ENCODE peak calls at places on chromosomes 13 and 19, in four cellular contexts. N, U, C and S are unnamed samples.

GRCh38 chr13:36736119-36736726 is 62.4 kb downstream of the SERTM1 start:
- DNase-seq in C (no peak), N (peak; percentile 62), U (peak; percentile 80), S (peak; percentile 56)

GRCh38 chr19:1260749-1261511 is 8.2 kb upstream of the CIRBP start:
- DNase-seq in U (peak; percentile 99), C (peak; percentile 97), N (peak; percentile 96), S (peak; percentile 97)

GRCh38 chr19:55857149-55857548 is 20.8 kb downstream of the NLRP4 start:
- DNase-seq in U (no peak), N (no peak), C (no peak), S (no peak)

GRCh38 chr13:97199451-97199850 is 22.7 kb upstream of the MBNL2 start:
- DNase-seq in N (no peak), C (no peak), U (peak; percentile 94), S (no peak)

GRCh38 chr19:10419200-10419645 is 1.1 kb upstream of the PDE4A start:
- DNase-seq in U (no peak), N (no peak), C (no peak), S (no peak)

GRCh38 chr13:73341748-73342147 is 282.9 kb downstream of the KLF5 start:
- DNase-seq in U (peak; percentile 71), C (peak; percentile 30), N (peak; percentile 44), S (peak; percentile 62)

GRCh38 chr13:90293793-90294361 is 1053.6 kb upstream of the MIR17HG start:
- DNase-seq in U (no peak), N (no peak), C (no peak), S (no peak)

GRCh38 chr19:16336571-16336970 is 11.9 kb downstream of the KLF2 start:
- DNase-seq in C (no peak), U (no peak), N (peak; percentile 65), S (no peak)

DNA sequence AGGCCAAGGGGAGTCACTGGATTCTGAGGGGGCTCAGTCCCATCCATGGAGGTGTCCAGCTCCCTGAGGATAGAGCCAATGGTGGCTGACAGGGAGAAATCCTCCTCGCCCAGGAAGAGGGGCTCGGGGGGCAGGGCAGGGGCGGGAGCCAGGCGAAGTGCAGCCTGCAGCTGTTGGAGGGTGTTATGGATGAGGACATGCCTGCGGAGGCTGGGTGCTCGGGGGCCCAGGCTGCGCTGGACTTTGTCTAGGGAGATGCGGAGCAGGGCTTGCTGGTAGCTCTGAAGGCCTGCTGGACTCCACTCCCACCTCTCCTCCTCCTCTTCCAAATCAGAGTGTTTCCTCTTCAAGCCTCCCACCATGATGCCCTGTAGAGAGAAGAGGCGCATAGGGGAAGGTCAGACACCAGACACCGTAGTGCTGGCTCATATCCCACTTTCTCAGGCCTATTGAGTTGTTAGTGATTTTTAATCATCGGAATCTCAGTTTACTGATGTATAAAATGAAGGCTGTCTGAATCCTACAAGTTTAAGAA is 2.3 kb downstream of the SERTAD3 start:
- DNase-seq in C (no peak), U (no peak), N (no peak), S (no peak)
- H3K4ac ChIP-seq in C (no peak overlapping the region), U (peak overlapping the region; percentile 53), N (no peak overlapping the region), S (no peak overlapping the region)

GRCh38 chr19:50314724-50315700 is 14.2 kb downstream of the KCNC3 start:
- DNase-seq in N (no peak), C (peak; percentile 69), U (no peak), S (no peak)
- H3K4ac ChIP-seq in N (no peak overlapping the region), C (no peak overlapping the region), U (no peak overlapping the region), S (no peak overlapping the region)

GRCh38 chr19:8576273-8576993 is 809 bp downstream of the MYO1F start:
- DNase-seq in U (peak; percentile 15), C (no peak), N (no peak), S (no peak)
- H3K4ac ChIP-seq in U (no peak overlapping the region), C (no peak overlapping the region), N (no peak overlapping the region), S (no peak overlapping the region)

DNA sequence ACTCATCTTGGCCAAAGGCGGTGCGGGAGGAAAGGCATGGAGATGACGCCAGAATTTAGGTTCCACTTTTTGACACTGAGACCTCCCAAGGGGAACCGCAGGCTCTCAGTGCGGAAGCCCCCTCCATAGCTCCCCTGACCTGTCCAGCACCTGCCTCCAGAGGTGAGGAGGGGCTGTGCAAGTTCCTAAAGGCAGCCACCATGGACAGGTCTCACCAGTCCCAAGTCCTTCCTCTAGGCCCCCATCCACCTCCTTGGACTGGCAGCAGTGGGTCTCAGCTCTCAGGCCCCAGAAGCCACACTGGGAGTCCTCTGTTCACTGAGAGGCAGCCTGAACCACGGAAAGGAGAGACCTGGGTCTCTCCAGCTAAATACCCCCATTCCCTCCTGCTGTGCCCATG is 31.6 kb upstream of the TSHZ3 start:
- DNase-seq in C (no peak), U (no peak), N (no peak), S (no peak)
- H3K4ac ChIP-seq in C (no peak overlapping the region), U (no peak overlapping the region), N (no peak overlapping the region), S (no peak overlapping the region)

DNA sequence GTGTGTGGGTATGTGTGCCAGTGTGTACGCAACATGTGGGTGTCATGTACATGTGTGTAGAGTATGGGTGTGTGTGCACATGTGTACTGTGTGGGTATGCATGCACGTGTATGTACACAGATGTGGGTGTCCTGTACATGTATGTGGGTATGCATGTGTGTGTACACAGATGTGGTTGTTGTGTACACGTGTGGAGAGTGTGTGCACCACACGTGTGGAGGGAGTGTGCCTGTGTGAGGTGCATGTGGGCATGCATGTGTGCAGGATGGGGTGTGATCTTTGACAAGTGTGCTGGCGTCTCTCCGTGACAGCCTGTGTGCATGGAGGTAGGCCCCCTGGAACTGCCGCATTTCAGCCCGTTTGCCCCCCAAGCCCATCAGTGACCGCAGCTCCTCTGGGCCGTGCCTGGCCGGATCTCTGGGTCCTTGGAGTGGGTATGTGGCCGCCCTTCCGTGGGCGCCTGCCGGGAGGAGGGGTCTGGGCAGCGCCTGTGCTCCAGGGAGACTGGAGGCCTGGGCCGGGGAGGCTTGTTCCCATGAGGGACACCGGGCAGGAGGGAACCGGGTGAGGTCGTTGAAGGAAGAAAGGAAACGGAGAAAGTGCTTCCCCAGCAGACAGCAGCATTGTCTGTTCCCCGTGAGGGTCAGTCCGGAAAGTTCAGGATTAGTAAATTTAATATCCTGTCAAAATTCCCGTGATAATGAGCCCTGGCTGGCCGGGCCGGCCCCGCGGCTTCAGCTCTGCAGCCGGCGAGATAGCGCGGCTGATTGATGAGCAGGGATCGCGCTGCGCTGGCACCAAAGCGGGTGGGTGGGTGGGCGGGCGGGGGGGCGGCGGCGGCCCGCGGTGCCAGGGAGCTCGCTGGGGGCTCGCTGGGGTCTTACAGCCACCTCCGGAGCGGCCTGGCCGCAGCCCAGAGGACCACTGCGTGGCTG is 91.1 kb upstream of the SOX1 start:
- DNase-seq in U (no peak), N (no peak), C (no peak), S (no peak)
- H3K4ac ChIP-seq in U (no peak overlapping the region), N (no peak overlapping the region), C (no peak overlapping the region), S (no peak overlapping the region)